ENCODE peak calls at places on chromosomes 6 and 20, in six cellular contexts. Q is H1, A is K562, P is GM12878, S is GM12891, J is HepG2. D is an unnamed sample.

GRCh38 chr6:134482585-134483346 is 164.9 kb upstream of the SGK1 start:
- DNase-seq in Q (no peak), A (no peak), P (no peak), S (no peak), J (no peak), D (no peak)

GRCh38 chr6:72212686-72213085 is 326.3 kb downstream of the RIMS1 start:
- DNase-seq in Q (no peak), A (no peak), P (no peak), S (no peak), J (no peak), D (no peak)

GRCh38 chr6:158283304-158284005 is 28.8 kb upstream of the TULP4 start:
- DNase-seq in Q (peak), A (no peak), P (no peak), S (no peak), J (no peak), D (no peak)

GRCh38 chr6:37018152-37019064 is 13.0 kb downstream of the FGD2 start:
- DNase-seq in Q (peak), A (peak), P (peak), S (peak), J (peak), D (peak)

GRCh38 chr20:63602321-63602720 is 24.6 kb downstream of the GMEB2 start:
- DNase-seq in Q (no peak), A (no peak), P (no peak), S (no peak), J (no peak), D (no peak)

GRCh38 chr20:21125072-21125848 is 622 bp upstream of the KIZ start:
- DNase-seq in Q (no peak), A (no peak), P (no peak), S (no peak), J (peak), D (no peak)

GRCh38 chr20:10125757-10126156 is 91.0 kb downstream of the ANKEF1 start:
- DNase-seq in Q (no peak), A (no peak), P (no peak), S (no peak), J (no peak), D (no peak)

GRCh38 chr6:6806793-6807518 is 218.4 kb downstream of the LY86 start:
- DNase-seq in Q (no peak), A (peak), P (no peak), S (no peak), J (no peak), D (no peak)

GRCh38 chr6:37840143-37840939 is 20.8 kb downstream of the ZFAND3 start:
- DNase-seq in Q (no peak), A (no peak), P (no peak), S (no peak), J (no peak), D (no peak)

GRCh38 chr20:47392721-47393073 is 36.2 kb upstream of the ZMYND8 start:
- DNase-seq in Q (no peak), A (no peak), P (no peak), S (no peak), J (no peak), D (no peak)

GRCh38 chr20:22411568-22412450 is 172.6 kb downstream of the FOXA2 start:
- DNase-seq in Q (no peak), A (peak), P (no peak), S (no peak), J (peak), D (no peak)

GRCh38 chr20:10648651-10649050 is 25.1 kb downstream of the JAG1 start:
- DNase-seq in Q (no peak), A (no peak), P (peak), S (no peak), J (no peak), D (no peak)

GRCh38 chr6:20686142-20686541 is 151.9 kb downstream of the CDKAL1 start:
- DNase-seq in Q (peak), A (no peak), P (no peak), S (no peak), J (no peak), D (no peak)

GRCh38 chr6:21915707-21916399 is 322.3 kb downstream of the SOX4 start:
- DNase-seq in Q (no peak), A (no peak), P (no peak), S (no peak), J (no peak), D (no peak)

GRCh38 chr20:61520076-61520639 is 268.1 kb downstream of the CDH4 start:
- DNase-seq in Q (no peak), A (no peak), P (no peak), S (no peak), J (no peak), D (no peak)

GRCh38 chr6:109348246-109348645 is 34.0 kb downstream of the CD164 start:
- DNase-seq in Q (no peak), A (no peak), P (no peak), S (no peak), J (no peak), D (no peak)

GRCh38 chr6:4906293-4906941 is 97.4 kb downstream of the RPP40 start:
- DNase-seq in Q (no peak), A (no peak), P (no peak), S (no peak), J (no peak), D (no peak)

GRCh38 chr6:80523531-80523970 is 417.1 kb downstream of the BCKDHB start:
- DNase-seq in Q (peak), A (no peak), P (no peak), S (no peak), J (no peak), D (no peak)

GRCh38 chr20:846894-847278 is 13.4 kb downstream of the FAM110A start:
- DNase-seq in Q (no peak), A (no peak), P (no peak), S (peak), J (no peak), D (peak)

GRCh38 chr20:17624070-17624469 is 54.2 kb downstream of the DSTN start:
- DNase-seq in Q (no peak), A (no peak), P (no peak), S (no peak), J (no peak), D (peak)

GRCh38 chr20:53668981-53669380 is 75.3 kb upstream of the ZNF217 start:
- DNase-seq in Q (no peak), A (no peak), P (no peak), S (no peak), J (no peak), D (no peak)

GRCh38 chr6:155505560-155505959 is 49.9 kb upstream of the NOX3 start:
- DNase-seq in Q (no peak), A (no peak), P (no peak), S (no peak), J (no peak), D (no peak)

GRCh38 chr6:132491303-132491702 is 21.6 kb downstream of the STX7 start:
- DNase-seq in Q (no peak), A (no peak), P (no peak), S (no peak), J (no peak), D (no peak)

GRCh38 chr20:58236612-58237317 is 8.3 kb upstream of the ANKRD60 start:
- DNase-seq in Q (peak), A (peak), P (peak), S (peak), J (peak), D (peak)

GRCh38 chr20:34628026-34628425 is 48.9 kb downstream of the PIGU start:
- DNase-seq in Q (no peak), A (no peak), P (no peak), S (no peak), J (no peak), D (no peak)

GRCh38 chr6:81889644-81890043 is 137.2 kb upstream of the TENT5A start:
- DNase-seq in Q (no peak), A (no peak), P (no peak), S (no peak), J (no peak), D (no peak)

GRCh38 chr6:130293800-130294199 is 71.0 kb upstream of the SAMD3 start:
- DNase-seq in Q (peak), A (peak), P (peak), S (peak), J (peak), D (peak)

GRCh38 chr6:125154184-125155135 is 887 bp downstream of the TPD52L1 start:
- DNase-seq in Q (no peak), A (peak), P (no peak), S (peak), J (peak), D (peak)

GRCh38 chr20:62816879-62817873 is at the start of gene COL9A3:
- DNase-seq in Q (no peak), A (peak), P (no peak), S (no peak), J (peak), D (no peak)

DNA sequence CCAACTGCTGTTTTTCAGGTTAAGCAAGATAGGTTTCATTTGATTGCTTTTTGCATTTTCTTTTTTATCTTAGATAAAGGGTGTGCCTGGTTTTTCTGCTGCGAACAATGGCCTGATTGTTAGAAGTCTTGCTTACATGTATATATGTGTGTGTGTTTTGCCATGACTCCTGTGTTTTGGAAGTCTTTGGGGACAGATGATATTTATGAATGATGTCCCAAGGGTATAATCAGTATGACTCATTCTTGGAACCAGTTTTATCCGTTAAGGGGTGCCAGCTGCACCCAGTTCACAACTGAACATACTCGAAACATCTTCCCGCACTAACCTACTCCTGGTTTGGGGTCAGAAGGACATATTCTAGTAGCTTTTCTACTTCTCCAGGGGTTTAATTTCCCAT is 230.1 kb upstream of the SUPT3H start:
- DNase-seq in Q (no peak), A (no peak), P (no peak), S (no peak), J (no peak), D (no peak)
- TF ChIP-seq POLR2AphosphoS5 in Q (no peak), A (no peak), P (no peak), S (no peak), J (no peak), D (no peak)

GRCh38 chr6:104537185-104537584 is 322.5 kb downstream of the HACE1 start:
- DNase-seq in Q (no peak), A (no peak), P (no peak), S (no peak), J (no peak), D (no peak)
- TF ChIP-seq TAF1 in Q (no peak), A (no peak), P (no peak), S (no peak), J (no peak), D (no peak)

DNA sequence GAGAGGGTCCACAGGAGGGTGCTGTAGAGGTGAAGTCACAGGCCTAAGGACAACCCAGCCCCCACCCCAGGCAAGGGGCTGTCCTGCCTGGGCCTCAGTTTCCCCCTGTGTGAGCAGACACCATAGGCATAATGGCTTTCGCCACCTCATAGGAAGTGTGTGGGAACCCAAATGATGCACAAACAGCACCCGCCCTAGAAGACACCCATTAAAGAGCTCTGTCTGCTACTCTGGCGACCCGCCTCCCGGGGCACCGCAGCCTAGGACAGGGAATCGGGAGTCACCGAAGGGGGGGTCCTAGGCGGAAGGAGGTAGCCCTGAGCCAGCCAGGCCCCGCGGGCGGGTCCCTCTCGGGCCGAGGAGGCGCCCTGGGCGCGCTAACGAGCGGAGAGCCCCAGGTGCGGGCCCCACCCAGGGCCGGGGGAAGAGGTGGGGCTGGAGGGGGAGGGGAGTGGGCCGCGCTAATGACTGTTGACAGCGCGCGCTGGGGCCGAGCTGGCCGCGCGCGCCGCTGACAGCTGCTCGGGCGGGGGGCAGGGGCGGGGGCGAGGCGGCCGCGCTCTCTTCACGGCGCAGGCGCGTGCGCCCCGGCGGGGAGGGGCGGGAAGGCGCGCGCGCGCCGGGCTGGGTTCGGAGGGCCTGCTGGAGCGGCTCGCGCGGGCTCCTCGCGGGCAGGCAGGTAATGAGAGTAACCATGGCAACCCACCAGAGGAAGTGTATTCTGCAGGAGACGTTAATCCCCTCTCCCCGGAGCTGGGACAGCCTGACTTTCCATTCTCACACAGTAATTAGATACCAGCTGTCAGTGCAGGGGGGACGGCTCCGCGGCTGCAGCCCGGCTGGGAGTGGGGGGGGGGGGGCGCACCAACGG is 48.9 kb downstream of the NOL4L start:
- DNase-seq in Q (no peak), A (peak), P (no peak), S (peak), J (peak), D (peak)
- TF ChIP-seq POLR2A in Q (no peak), A (no peak), P (peak), S (no peak), J (no peak), D (no peak)

DNA sequence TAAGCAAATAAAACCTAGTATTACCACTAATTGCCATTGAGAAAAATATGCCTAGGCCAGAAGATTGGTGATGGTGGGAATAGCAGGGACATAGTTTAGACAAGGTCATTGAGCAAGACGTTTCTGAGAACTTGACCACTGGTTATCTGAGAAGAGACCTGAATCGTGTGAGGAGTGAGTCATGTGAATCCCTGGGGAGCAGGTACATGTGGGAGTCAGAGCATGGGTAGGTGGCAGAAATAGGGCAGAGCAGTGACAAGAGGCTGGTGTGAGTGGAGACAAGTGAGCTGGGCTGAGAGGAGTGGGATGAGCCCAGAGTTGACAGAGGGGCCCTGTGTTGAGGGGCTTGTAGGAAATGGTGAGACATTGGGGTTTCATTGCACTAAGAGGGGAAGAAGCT is 16.4 kb downstream of the MICA start:
- DNase-seq in Q (no peak), A (no peak), P (no peak), S (no peak), J (no peak), D (no peak)
- TF ChIP-seq POLR2AphosphoS5 in Q (no peak), A (no peak), P (no peak), S (no peak), J (peak), D (no peak)

DNA sequence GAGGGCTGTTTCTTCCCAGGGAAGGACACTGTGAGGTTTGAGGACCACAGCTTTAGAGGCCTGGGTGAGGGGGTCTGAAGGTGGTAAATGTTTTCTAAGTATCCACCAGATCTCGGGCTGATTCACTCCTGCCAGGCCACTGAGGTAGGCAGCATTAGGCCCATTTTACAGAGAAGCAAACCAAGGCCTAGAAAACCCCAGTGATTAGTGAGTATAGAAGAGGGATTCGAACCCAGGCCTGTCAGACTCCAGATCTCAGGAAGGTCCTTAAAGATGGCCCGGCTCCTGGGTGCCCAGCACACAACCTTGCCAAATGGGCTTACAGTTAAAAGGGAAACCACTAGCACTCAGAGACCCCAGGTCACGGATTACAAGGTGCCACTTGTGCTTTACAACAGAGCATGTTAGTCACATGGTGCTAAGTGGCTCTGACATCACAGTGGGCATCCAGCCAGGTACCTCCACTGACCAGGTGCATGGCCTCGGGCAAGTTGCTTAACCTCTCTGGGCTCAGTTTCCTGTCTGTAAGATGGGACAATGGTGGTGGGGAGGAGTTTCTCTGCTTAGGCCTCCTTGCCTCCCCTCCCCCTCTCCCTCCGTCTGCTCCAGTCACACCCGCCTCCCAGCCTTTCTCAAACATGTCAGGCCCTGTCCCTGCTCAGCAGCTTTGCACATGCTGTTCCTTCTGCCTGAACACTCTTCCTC is 18.8 kb upstream of the SIRPA start:
- DNase-seq in Q (no peak), A (no peak), P (no peak), S (no peak), J (no peak), D (no peak)
- TF ChIP-seq TAF1 in Q (no peak), A (no peak), P (no peak), S (no peak), J (no peak), D (no peak)

GRCh38 chr20:45413479-45413878 is 2.5 kb upstream of the PIGT start:
- DNase-seq in Q (no peak), A (no peak), P (no peak), S (no peak), J (no peak), D (no peak)

GRCh38 chr20:45419188-45420091 is 3.5 kb downstream of the PIGT start:
- DNase-seq in Q (no peak), A (no peak), P (peak), S (no peak), J (peak), D (peak)

GRCh38 chr20:45412653-45413052 is 3.3 kb upstream of the PIGT start:
- DNase-seq in Q (no peak), A (no peak), P (no peak), S (no peak), J (no peak), D (no peak)

GRCh38 chr20:45416917-45417316 is 976 bp downstream of the PIGT start:
- DNase-seq in Q (no peak), A (no peak), P (no peak), S (no peak), J (no peak), D (no peak)

DNA sequence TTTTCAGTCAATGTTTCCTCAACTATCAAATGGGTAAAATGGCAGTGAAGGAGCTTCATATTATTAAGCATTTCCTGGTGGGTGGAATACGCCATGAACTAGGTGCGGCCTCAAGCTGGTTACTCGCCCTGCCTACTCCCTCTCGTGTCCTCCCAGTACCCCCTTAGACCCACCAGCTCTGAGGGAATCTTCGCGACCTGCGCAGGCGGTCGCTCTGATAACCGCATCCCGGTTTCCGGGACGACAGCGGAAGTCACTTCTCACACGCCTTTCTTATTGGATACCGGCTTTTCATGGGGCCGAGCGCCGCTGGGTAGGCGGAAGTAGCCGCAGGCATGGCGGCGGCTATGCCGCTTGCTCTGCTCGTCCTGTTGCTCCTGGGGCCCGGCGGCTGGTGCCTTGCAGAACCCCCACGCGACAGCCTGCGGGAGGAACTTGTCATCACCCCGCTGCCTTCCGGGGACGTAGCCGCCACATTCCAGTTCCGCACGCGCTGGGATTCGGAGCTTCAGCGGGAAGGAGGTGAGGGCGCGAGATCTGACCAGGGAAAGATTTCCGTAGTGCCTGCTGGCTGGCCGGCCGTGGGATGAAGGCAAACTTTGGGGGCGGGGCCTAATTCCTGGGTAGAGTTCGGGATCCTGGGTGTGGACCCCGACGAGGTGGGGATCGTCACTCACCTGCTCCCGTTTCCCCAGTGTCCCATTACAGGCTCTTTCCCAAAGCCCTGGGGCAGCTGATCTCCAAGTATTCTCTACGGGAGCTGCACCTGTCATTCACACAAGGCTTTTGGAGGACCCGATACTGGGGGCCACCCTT is at the start of gene PIGT:
- DNase-seq in Q (peak), A (peak), P (peak), S (peak), J (peak), D (peak)
- TF ChIP-seq POLR2A in Q (peak), A (peak), P (peak), S (peak), J (peak), D (peak)

DNA sequence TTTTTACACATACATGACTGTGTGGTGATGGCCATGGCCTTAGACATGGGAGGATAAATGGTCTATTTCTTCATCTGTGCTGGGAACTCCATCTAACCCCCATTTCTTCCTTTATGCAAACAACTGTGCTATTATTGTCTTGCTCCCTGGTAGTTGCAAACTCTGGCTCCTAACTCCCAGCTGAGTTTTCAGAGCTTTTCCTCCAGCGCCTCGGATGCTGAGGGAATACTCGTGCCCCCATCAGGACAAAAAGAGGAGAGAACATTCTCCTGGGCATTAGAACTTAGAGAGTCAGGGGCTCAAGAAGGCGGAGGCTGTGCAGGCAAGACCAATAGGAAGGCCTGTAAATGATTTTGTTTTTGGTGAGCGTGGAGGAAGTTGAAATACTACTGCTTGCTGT is 2.1 kb downstream of the DAAM2 start:
- DNase-seq in Q (no peak), A (no peak), P (no peak), S (no peak), J (no peak), D (no peak)
- TF ChIP-seq POLR2AphosphoS5 in Q (no peak), A (no peak), P (no peak), S (no peak), J (no peak), D (no peak)

D was measured in GM12892.